ENCODE peak calls at places on chromosomes 3 and 15, in five cellular contexts. One of them, this sample, is unnamed. For H3K4me1, the result is how much of the 10 kb centered on the place peaks cover.

GRCh38 chr15:38972831-38973230 is 408.2 kb upstream of the RASGRP1 start:
- DNase-seq in adrenal gland: no peak
- DNase-seq in uterus: no peak
- DNase-seq in right lobe of liver: no peak
- DNase-seq in breast epithelium: no peak
- DNase-seq in this sample: no peak

GRCh38 chr15:39127925-39128617 is 452.8 kb upstream of the THBS1 start:
- DNase-seq in adrenal gland: peak
- DNase-seq in uterus: no peak
- DNase-seq in right lobe of liver: no peak
- DNase-seq in breast epithelium: no peak
- DNase-seq in this sample: no peak

GRCh38 chr3:8576841-8577553 is 67.6 kb downstream of the SSUH2 start:
- DNase-seq in adrenal gland: no peak
- DNase-seq in uterus: no peak
- DNase-seq in right lobe of liver: no peak
- DNase-seq in breast epithelium: no peak
- DNase-seq in this sample: peak

GRCh38 chr3:21729888-21730459 is 21.0 kb downstream of the ZNF385D start:
- DNase-seq in adrenal gland: no peak
- DNase-seq in uterus: no peak
- DNase-seq in right lobe of liver: no peak
- DNase-seq in breast epithelium: no peak
- DNase-seq in this sample: no peak

GRCh38 chr3:14256561-14257342 is 78.1 kb downstream of the LSM3 start:
- DNase-seq in adrenal gland: peak
- DNase-seq in uterus: no peak
- DNase-seq in right lobe of liver: no peak
- DNase-seq in breast epithelium: no peak
- DNase-seq in this sample: peak

GRCh38 chr3:42831321-42831713 is 22.1 kb downstream of the ACKR2 start:
- DNase-seq in adrenal gland: peak
- DNase-seq in uterus: peak
- DNase-seq in right lobe of liver: peak
- DNase-seq in breast epithelium: no peak
- DNase-seq in this sample: peak

GRCh38 chr3:119841808-119842471 is 60.0 kb downstream of the NR1I2 start:
- DNase-seq in adrenal gland: no peak
- DNase-seq in uterus: no peak
- DNase-seq in right lobe of liver: no peak
- DNase-seq in breast epithelium: no peak
- DNase-seq in this sample: no peak

GRCh38 chr3:20080956-20081554 is 40.8 kb downstream of the KAT2B start:
- DNase-seq in adrenal gland: peak
- DNase-seq in uterus: peak
- DNase-seq in right lobe of liver: peak
- DNase-seq in breast epithelium: peak
- DNase-seq in this sample: peak

GRCh38 chr3:194517333-194517732 is 30.5 kb upstream of the ATP13A3 start:
- DNase-seq in adrenal gland: no peak
- DNase-seq in uterus: no peak
- DNase-seq in right lobe of liver: no peak
- DNase-seq in breast epithelium: no peak
- DNase-seq in this sample: no peak

GRCh38 chr3:129106320-129106719 is 15.3 kb downstream of the RAB43 start:
- DNase-seq in adrenal gland: peak
- DNase-seq in uterus: peak
- DNase-seq in right lobe of liver: no peak
- DNase-seq in breast epithelium: no peak
- DNase-seq in this sample: peak

DNA sequence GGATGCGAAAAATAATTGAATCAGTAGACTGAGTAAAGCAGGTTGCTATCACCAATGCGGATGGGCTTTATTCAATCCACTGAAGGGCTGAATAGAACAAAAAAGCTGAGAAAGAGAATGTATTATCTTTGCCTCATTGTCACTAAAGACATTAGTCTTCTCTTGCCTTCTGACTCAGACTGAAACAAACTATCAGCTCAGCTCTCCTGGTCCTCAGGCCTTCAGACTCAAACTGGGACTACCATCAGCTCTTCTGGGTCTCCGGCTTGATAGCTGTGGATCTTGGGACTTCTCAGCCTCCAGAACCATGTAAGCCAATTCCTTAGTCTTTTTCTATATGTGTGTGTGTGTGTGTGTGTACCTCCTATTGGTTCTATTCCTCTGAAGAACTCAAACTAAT is 12.6 kb downstream of the IFT57 start:
- DNase-seq in adrenal gland: no peak
- DNase-seq in uterus: no peak
- DNase-seq in right lobe of liver: no peak
- DNase-seq in breast epithelium: no peak
- DNase-seq in this sample: no peak
- H3K4me3 ChIP-seq in adrenal gland: no peak
- H3K4me3 ChIP-seq in uterus: no peak
- H3K4me3 ChIP-seq in right lobe of liver: no peak
- H3K4me3 ChIP-seq in breast epithelium: no peak
- H3K4me3 ChIP-seq in this sample: no peak

GRCh38 chr15:100925480-100925879 is 6.3 kb downstream of the LRRK1 start:
- DNase-seq in adrenal gland: no peak
- DNase-seq in uterus: no peak
- DNase-seq in right lobe of liver: no peak
- DNase-seq in breast epithelium: no peak
- DNase-seq in this sample: no peak

GRCh38 chr15:100926971-100927756 is 8.0 kb downstream of the LRRK1 start:
- DNase-seq in adrenal gland: no peak
- DNase-seq in uterus: no peak
- DNase-seq in right lobe of liver: no peak
- DNase-seq in breast epithelium: no peak
- DNase-seq in this sample: no peak

GRCh38 chr15:100923902-100924301 is 4.7 kb downstream of the LRRK1 start:
- DNase-seq in adrenal gland: no peak
- DNase-seq in uterus: no peak
- DNase-seq in right lobe of liver: no peak
- DNase-seq in breast epithelium: no peak
- DNase-seq in this sample: no peak

GRCh38 chr15:100924436-100924835 is 5.3 kb downstream of the LRRK1 start:
- DNase-seq in adrenal gland: no peak
- DNase-seq in uterus: no peak
- DNase-seq in right lobe of liver: no peak
- DNase-seq in breast epithelium: no peak
- DNase-seq in this sample: no peak

DNA sequence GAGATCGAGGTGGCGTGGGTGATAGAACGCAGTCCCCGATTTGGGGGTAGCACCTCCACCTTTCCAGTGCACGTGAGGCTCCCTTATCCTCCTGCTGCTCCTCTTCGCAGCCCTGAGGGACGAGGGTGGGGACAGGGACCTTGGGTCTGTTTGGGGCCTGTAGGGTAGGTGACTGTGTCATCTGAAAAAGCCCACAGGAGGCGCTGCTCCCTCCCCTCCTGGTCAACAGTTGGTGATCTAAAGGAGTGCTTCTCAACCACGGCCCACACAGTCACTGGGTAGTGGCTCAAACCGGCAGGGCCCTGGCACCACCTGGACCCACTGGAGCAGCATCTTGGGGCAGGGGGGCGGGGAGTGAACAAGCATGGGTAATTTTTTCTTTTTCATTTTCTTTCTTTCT is 7.1 kb downstream of the LRRK1 start:
- DNase-seq in adrenal gland: no peak
- DNase-seq in uterus: no peak
- DNase-seq in right lobe of liver: no peak
- DNase-seq in breast epithelium: no peak
- DNase-seq in this sample: no peak
- TF ChIP-seq CTCF in adrenal gland: no peak
- TF ChIP-seq CTCF in uterus: no peak
- TF ChIP-seq CTCF in right lobe of liver: no peak
- TF ChIP-seq CTCF in breast epithelium: no peak
- TF ChIP-seq CTCF in this sample: no peak

GRCh38 chr15:90901799-90902655 is 1.1 kb upstream of the MAN2A2 start:
- DNase-seq in adrenal gland: peak
- DNase-seq in uterus: peak
- DNase-seq in right lobe of liver: peak
- DNase-seq in breast epithelium: peak
- DNase-seq in this sample: peak
- H3K4me1 ChIP-seq in adrenal gland: under half
- H3K4me1 ChIP-seq in uterus: under half
- H3K4me1 ChIP-seq in right lobe of liver: under half
- H3K4me1 ChIP-seq in breast epithelium: under half
- H3K4me1 ChIP-seq in this sample: under half

DNA sequence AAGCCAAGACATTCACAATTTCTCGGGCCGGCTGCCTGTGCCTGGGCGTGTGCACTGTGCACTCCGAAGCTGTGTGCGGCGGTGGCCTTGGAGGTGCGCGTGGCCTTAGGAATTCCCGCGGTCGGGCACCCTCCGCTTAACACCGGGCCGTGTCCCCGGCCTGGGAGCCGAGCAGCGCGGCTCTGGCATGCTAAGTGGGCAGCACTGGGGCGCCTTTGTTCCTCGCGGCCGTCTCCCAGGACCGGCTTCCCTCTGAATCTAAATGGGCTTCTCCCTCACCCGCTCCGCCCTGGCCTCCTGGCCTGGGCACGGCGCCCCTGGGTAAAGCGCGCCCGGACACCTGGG is 498 bp upstream of the ARNT2 start:
- DNase-seq in adrenal gland: peak
- DNase-seq in uterus: peak
- DNase-seq in right lobe of liver: no peak
- DNase-seq in breast epithelium: no peak
- DNase-seq in this sample: peak
- H3K4me3 ChIP-seq in adrenal gland: no peak
- H3K4me3 ChIP-seq in uterus: peak
- H3K4me3 ChIP-seq in right lobe of liver: no peak
- H3K4me3 ChIP-seq in breast epithelium: peak
- H3K4me3 ChIP-seq in this sample: peak

This sample was measured in kidney.